ENCODE peak calls at places on chromosome 4, in six cellular contexts. One of them, this sample, is unnamed.

GRCh38 chr4:152983774-152984411 is 47.8 kb downstream of the FHDC1 start:
- DNase-seq in AG04450: no peak
- DNase-seq in GM23248: peak
- DNase-seq in naive thymus-derived CD4-positive, alpha-beta T cell: no peak
- DNase-seq in pancreas: no peak
- DNase-seq in PC-9: peak
- DNase-seq in this sample: no peak

GRCh38 chr4:1244081-1244977 is 4.6 kb downstream of the CTBP1 start:
- DNase-seq in pancreas: no peak
- DNase-seq in AG04450: no peak
- DNase-seq in PC-9: no peak
- DNase-seq in naive thymus-derived CD4-positive, alpha-beta T cell: no peak
- DNase-seq in GM23248: peak
- DNase-seq in this sample: no peak

GRCh38 chr4:62543002-62543401 is 1342.9 kb downstream of the ADGRL3 start:
- DNase-seq in PC-9: no peak
- DNase-seq in pancreas: no peak
- DNase-seq in AG04450: no peak
- DNase-seq in naive thymus-derived CD4-positive, alpha-beta T cell: no peak
- DNase-seq in GM23248: no peak
- DNase-seq in this sample: no peak

GRCh38 chr4:148443550-148444295 is 1.5 kb upstream of the NR3C2 start:
- DNase-seq in AG04450: no peak
- DNase-seq in PC-9: no peak
- DNase-seq in naive thymus-derived CD4-positive, alpha-beta T cell: peak
- DNase-seq in GM23248: peak
- DNase-seq in pancreas: peak
- DNase-seq in this sample: no peak

GRCh38 chr4:78704981-78705757 is 71.0 kb upstream of the BMP2K start:
- DNase-seq in pancreas: no peak
- DNase-seq in naive thymus-derived CD4-positive, alpha-beta T cell: no peak
- DNase-seq in GM23248: peak
- DNase-seq in PC-9: no peak
- DNase-seq in AG04450: peak
- DNase-seq in this sample: no peak

GRCh38 chr4:185682236-185682635 is 129.8 kb downstream of the SORBS2 start:
- DNase-seq in AG04450: no peak
- DNase-seq in GM23248: peak
- DNase-seq in pancreas: no peak
- DNase-seq in naive thymus-derived CD4-positive, alpha-beta T cell: no peak
- DNase-seq in PC-9: no peak
- DNase-seq in this sample: no peak

GRCh38 chr4:153748378-153748777 is 11.4 kb downstream of the RNF175 start:
- DNase-seq in GM23248: peak
- DNase-seq in pancreas: no peak
- DNase-seq in AG04450: no peak
- DNase-seq in PC-9: peak
- DNase-seq in naive thymus-derived CD4-positive, alpha-beta T cell: no peak
- DNase-seq in this sample: no peak

GRCh38 chr4:79042079-79042674 is 102.9 kb upstream of the PAQR3 start:
- DNase-seq in naive thymus-derived CD4-positive, alpha-beta T cell: no peak
- DNase-seq in AG04450: peak
- DNase-seq in GM23248: peak
- DNase-seq in PC-9: no peak
- DNase-seq in pancreas: no peak
- DNase-seq in this sample: no peak

GRCh38 chr4:1547131-1547862 is 136.8 kb downstream of the FAM53A start:
- DNase-seq in pancreas: no peak
- DNase-seq in GM23248: no peak
- DNase-seq in AG04450: no peak
- DNase-seq in PC-9: no peak
- DNase-seq in naive thymus-derived CD4-positive, alpha-beta T cell: peak
- DNase-seq in this sample: no peak

GRCh38 chr4:2570551-2571222 is 34.2 kb downstream of the FAM193A start:
- DNase-seq in PC-9: no peak
- DNase-seq in pancreas: no peak
- DNase-seq in naive thymus-derived CD4-positive, alpha-beta T cell: peak
- DNase-seq in GM23248: no peak
- DNase-seq in AG04450: no peak
- DNase-seq in this sample: no peak
- H3K27ac ChIP-seq in PC-9: no peak
- H3K27ac ChIP-seq in pancreas: no peak
- H3K27ac ChIP-seq in naive thymus-derived CD4-positive, alpha-beta T cell: peak
- H3K27ac ChIP-seq in GM23248: no peak
- H3K27ac ChIP-seq in AG04450: no peak
- H3K27ac ChIP-seq in this sample: peak

DNA sequence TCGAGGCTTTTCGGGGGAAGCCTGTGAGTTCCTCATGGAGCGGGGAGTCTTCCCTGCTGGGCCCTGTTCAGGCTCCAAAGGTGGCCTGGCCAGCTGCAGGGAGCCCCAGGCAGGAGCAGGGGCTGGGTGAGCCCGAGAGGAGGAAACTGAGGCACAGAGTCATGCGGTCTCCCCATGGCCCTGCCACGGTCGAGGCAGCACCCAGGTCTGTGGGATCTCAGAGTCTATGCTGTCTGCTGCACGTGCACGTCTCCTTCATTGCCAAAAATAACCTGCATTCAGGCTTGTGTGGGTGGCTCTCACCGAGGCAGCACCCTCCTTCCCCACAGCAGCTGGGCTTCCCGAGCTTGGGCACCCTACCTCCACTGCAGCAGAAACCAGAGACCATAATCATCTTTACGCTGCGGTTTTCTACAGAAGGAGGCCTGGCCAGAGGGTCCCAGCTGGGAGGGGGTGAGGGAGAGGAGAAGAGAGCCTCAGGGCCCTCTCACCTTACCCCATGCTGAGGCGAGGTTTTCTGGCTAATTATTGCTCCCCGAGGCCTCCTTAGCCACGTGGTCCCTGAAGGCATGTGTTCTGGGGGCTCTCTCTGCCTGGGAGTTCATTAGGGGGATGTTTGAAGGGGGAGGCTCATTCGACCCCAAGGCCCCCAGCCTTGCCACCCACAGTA is 64.3 kb downstream of the CPZ start:
- DNase-seq in PC-9: no peak
- DNase-seq in naive thymus-derived CD4-positive, alpha-beta T cell: no peak
- DNase-seq in AG04450: no peak
- DNase-seq in GM23248: no peak
- DNase-seq in pancreas: no peak
- DNase-seq in this sample: no peak
- H3K4me3 ChIP-seq in PC-9: no peak
- H3K4me3 ChIP-seq in naive thymus-derived CD4-positive, alpha-beta T cell: no peak
- H3K4me3 ChIP-seq in AG04450: no peak
- H3K4me3 ChIP-seq in GM23248: no peak
- H3K4me3 ChIP-seq in pancreas: no peak
- H3K4me3 ChIP-seq in this sample: no peak

GRCh38 chr4:63841266-63841665 is 568.0 kb downstream of the TECRL start:
- DNase-seq in pancreas: no peak
- DNase-seq in PC-9: no peak
- DNase-seq in GM23248: no peak
- DNase-seq in naive thymus-derived CD4-positive, alpha-beta T cell: no peak
- DNase-seq in AG04450: no peak
- DNase-seq in this sample: no peak
- H3K27ac ChIP-seq in pancreas: no peak
- H3K27ac ChIP-seq in PC-9: no peak
- H3K27ac ChIP-seq in GM23248: no peak
- H3K27ac ChIP-seq in naive thymus-derived CD4-positive, alpha-beta T cell: no peak
- H3K27ac ChIP-seq in AG04450: no peak
- H3K27ac ChIP-seq in this sample: no peak

GRCh38 chr4:140296871-140297570 is 76.4 kb upstream of the SCOC start:
- DNase-seq in naive thymus-derived CD4-positive, alpha-beta T cell: no peak
- DNase-seq in GM23248: peak
- DNase-seq in PC-9: no peak
- DNase-seq in AG04450: no peak
- DNase-seq in pancreas: no peak
- DNase-seq in this sample: no peak
- H3K4me3 ChIP-seq in naive thymus-derived CD4-positive, alpha-beta T cell: no peak
- H3K4me3 ChIP-seq in GM23248: peak
- H3K4me3 ChIP-seq in PC-9: peak
- H3K4me3 ChIP-seq in AG04450: no peak
- H3K4me3 ChIP-seq in pancreas: no peak
- H3K4me3 ChIP-seq in this sample: no peak

DNA sequence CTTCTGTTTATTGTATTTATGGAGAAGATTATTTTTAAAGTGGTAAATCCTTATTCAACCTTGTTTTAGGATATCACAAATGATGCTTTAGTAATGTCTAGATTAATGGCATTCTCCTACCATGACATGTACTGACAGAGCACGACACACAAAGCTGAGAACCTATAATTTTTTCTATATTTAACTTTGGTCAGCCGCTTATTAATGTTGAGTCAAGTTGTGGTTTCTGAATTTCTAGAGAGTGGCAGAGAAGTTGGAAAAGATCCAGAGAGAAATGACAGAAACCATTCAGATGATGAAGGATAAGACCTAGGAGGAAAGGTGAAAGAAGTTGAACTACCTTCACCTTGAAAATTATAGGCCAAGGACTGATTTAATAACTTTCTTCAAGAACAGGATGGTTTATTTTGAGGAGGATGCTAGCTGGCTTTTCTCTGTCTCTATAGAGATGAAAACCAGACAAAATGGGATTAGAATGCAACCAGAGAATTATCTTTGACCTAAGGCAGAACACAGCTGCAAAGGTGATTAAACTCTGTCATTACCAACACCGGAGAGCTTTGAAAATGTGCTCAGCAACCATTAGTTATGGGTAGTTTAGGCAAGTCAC is 62.6 kb upstream of the TSPAN5 start:
- DNase-seq in AG04450: no peak
- DNase-seq in naive thymus-derived CD4-positive, alpha-beta T cell: no peak
- DNase-seq in PC-9: peak
- DNase-seq in GM23248: peak
- DNase-seq in pancreas: no peak
- DNase-seq in this sample: no peak
- H3K27ac ChIP-seq in AG04450: no peak
- H3K27ac ChIP-seq in naive thymus-derived CD4-positive, alpha-beta T cell: no peak
- H3K27ac ChIP-seq in PC-9: no peak
- H3K27ac ChIP-seq in GM23248: no peak
- H3K27ac ChIP-seq in pancreas: no peak
- H3K27ac ChIP-seq in this sample: no peak

GRCh38 chr4:140952709-140953108 is 180.6 kb downstream of the RNF150 start:
- DNase-seq in pancreas: no peak
- DNase-seq in AG04450: no peak
- DNase-seq in naive thymus-derived CD4-positive, alpha-beta T cell: no peak
- DNase-seq in PC-9: no peak
- DNase-seq in GM23248: peak
- DNase-seq in this sample: no peak
- H3K4me3 ChIP-seq in pancreas: no peak
- H3K4me3 ChIP-seq in AG04450: no peak
- H3K4me3 ChIP-seq in naive thymus-derived CD4-positive, alpha-beta T cell: no peak
- H3K4me3 ChIP-seq in PC-9: no peak
- H3K4me3 ChIP-seq in GM23248: peak
- H3K4me3 ChIP-seq in this sample: no peak

DNA sequence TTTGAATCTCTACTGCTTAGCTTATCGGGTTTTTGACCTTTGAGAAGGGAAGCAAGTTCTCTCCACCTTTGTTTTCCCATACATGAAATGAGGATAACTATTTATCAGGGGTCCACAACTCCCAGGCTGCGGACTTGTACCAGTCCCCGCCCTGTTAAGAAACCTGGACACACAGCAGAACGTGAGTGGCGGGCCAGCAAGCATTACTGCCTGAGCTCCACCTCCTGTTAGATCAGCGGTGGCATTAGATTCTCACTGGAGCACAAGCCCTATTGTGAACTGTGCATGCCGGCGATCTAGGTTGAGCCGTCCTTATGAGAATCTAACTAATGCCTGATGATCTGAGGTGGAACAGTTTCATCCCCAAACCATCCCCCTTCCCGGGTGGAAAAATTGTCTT is 579.5 kb downstream of the GALNTL6 start:
- DNase-seq in GM23248: no peak
- DNase-seq in pancreas: no peak
- DNase-seq in PC-9: no peak
- DNase-seq in AG04450: no peak
- DNase-seq in naive thymus-derived CD4-positive, alpha-beta T cell: no peak
- DNase-seq in this sample: no peak
- H3K27ac ChIP-seq in GM23248: no peak
- H3K27ac ChIP-seq in pancreas: no peak
- H3K27ac ChIP-seq in PC-9: no peak
- H3K27ac ChIP-seq in AG04450: no peak
- H3K27ac ChIP-seq in naive thymus-derived CD4-positive, alpha-beta T cell: no peak
- H3K27ac ChIP-seq in this sample: no peak

GRCh38 chr4:145776208-145776607 is 96.3 kb downstream of the C4orf51 start:
- DNase-seq in naive thymus-derived CD4-positive, alpha-beta T cell: no peak
- DNase-seq in GM23248: no peak
- DNase-seq in PC-9: no peak
- DNase-seq in AG04450: no peak
- DNase-seq in pancreas: no peak
- DNase-seq in this sample: no peak
- H3K4me3 ChIP-seq in naive thymus-derived CD4-positive, alpha-beta T cell: no peak
- H3K4me3 ChIP-seq in GM23248: no peak
- H3K4me3 ChIP-seq in PC-9: no peak
- H3K4me3 ChIP-seq in AG04450: no peak
- H3K4me3 ChIP-seq in pancreas: no peak
- H3K4me3 ChIP-seq in this sample: no peak

DNA sequence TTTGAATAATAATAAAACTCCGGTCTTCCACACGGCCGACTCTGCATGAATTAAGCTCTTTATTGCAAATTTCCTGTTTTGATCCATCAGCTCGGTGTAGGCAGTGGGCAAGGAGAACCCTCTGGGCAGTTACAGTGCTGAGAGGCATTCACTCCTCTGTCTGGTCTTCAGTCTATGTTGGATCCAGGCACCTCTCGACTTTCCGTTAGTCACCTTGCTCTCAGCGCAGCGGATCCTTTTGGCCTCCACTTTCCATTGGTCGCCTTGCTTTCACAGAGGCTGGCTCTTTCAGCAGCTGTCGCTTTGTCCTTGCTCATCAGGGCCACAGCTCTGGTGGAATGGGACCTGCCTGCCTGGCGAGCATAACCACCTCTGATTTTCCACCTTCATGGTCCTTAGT is 52.9 kb downstream of the TRMT44 start:
- DNase-seq in GM23248: no peak
- DNase-seq in naive thymus-derived CD4-positive, alpha-beta T cell: no peak
- DNase-seq in pancreas: no peak
- DNase-seq in AG04450: no peak
- DNase-seq in PC-9: no peak
- DNase-seq in this sample: no peak
- H3K27ac ChIP-seq in GM23248: no peak
- H3K27ac ChIP-seq in naive thymus-derived CD4-positive, alpha-beta T cell: no peak
- H3K27ac ChIP-seq in pancreas: no peak
- H3K27ac ChIP-seq in AG04450: no peak
- H3K27ac ChIP-seq in PC-9: no peak
- H3K27ac ChIP-seq in this sample: no peak

DNA sequence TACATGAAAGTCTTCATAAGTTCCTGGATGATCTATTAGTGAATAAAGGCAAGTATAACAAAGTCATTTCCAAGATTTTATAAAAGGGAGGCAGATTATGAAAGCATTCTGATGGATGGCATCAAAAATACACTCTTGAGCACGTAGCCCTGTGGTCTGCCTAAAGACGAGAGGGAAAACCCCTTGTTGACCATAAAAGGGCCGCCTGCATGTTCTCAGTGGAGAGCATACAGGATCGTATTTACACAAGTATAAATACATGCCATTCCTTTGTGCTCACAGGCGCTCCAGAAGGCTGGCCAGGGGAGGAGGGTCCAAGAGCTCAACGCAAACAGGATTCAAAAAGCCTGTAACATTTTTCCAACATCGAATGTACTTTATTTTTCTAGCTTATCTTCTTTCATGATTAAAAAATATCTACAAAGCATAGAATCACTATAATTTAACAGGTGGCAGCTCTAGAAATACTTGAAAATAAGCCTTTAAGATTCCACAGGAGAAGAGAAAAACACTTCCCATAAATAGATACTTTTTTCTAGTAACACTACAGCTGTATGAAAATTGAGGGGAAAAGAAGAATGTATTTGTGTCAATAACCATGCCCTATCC is 29.6 kb downstream of the PDGFC start:
- DNase-seq in AG04450: peak
- DNase-seq in PC-9: no peak
- DNase-seq in pancreas: peak
- DNase-seq in naive thymus-derived CD4-positive, alpha-beta T cell: no peak
- DNase-seq in GM23248: no peak
- DNase-seq in this sample: no peak
- H3K4me3 ChIP-seq in AG04450: no peak
- H3K4me3 ChIP-seq in PC-9: no peak
- H3K4me3 ChIP-seq in pancreas: no peak
- H3K4me3 ChIP-seq in naive thymus-derived CD4-positive, alpha-beta T cell: no peak
- H3K4me3 ChIP-seq in GM23248: no peak
- H3K4me3 ChIP-seq in this sample: no peak